ENCODE peak calls at places on chromosomes 12 and 14, in ten cellular contexts. One of them, this sample, is unnamed.

GRCh38 chr12:131775904-131776889 is 52.0 kb upstream of the MMP17 start:
- DNase-seq in ovary: no peak
- DNase-seq in stomach: no peak
- DNase-seq in HepG2: no peak
- DNase-seq in A549: no peak
- DNase-seq in SK-N-SH: no peak
- DNase-seq in tibial nerve: no peak
- DNase-seq in transverse colon: no peak
- DNase-seq in sigmoid colon: no peak
- DNase-seq in upper lobe of left lung: no peak
- DNase-seq in this sample: no peak

GRCh38 chr12:80977356-80977755 is 39.6 kb upstream of the LIN7A start:
- DNase-seq in ovary: no peak
- DNase-seq in stomach: no peak
- DNase-seq in HepG2: no peak
- DNase-seq in A549: no peak
- DNase-seq in SK-N-SH: no peak
- DNase-seq in tibial nerve: no peak
- DNase-seq in transverse colon: no peak
- DNase-seq in sigmoid colon: no peak
- DNase-seq in upper lobe of left lung: no peak
- DNase-seq in this sample: no peak

GRCh38 chr14:55028066-55028465 is 1.0 kb downstream of the SOCS4 start:
- DNase-seq in ovary: no peak
- DNase-seq in stomach: no peak
- DNase-seq in HepG2: no peak
- DNase-seq in A549: no peak
- DNase-seq in SK-N-SH: peak; percentile 11
- DNase-seq in tibial nerve: no peak
- DNase-seq in transverse colon: no peak
- DNase-seq in sigmoid colon: no peak
- DNase-seq in upper lobe of left lung: no peak
- DNase-seq in this sample: no peak

GRCh38 chr12:48078901-48079300 is 27.0 kb downstream of the SENP1 start:
- DNase-seq in ovary: no peak
- DNase-seq in stomach: no peak
- DNase-seq in HepG2: no peak
- DNase-seq in A549: no peak
- DNase-seq in SK-N-SH: no peak
- DNase-seq in tibial nerve: no peak
- DNase-seq in transverse colon: no peak
- DNase-seq in sigmoid colon: no peak
- DNase-seq in upper lobe of left lung: no peak
- DNase-seq in this sample: no peak

GRCh38 chr12:109949089-109949488 is 47.1 kb downstream of the GIT2 start:
- DNase-seq in ovary: peak; percentile 22
- DNase-seq in stomach: no peak
- DNase-seq in HepG2: peak; percentile 99
- DNase-seq in A549: no peak
- DNase-seq in SK-N-SH: no peak
- DNase-seq in tibial nerve: no peak
- DNase-seq in transverse colon: no peak
- DNase-seq in sigmoid colon: no peak
- DNase-seq in upper lobe of left lung: no peak
- DNase-seq in this sample: no peak

GRCh38 chr14:99284254-99285004 is 12.4 kb upstream of the BCL11B start:
- DNase-seq in ovary: no peak
- DNase-seq in stomach: no peak
- DNase-seq in HepG2: no peak
- DNase-seq in A549: no peak
- DNase-seq in SK-N-SH: no peak
- DNase-seq in tibial nerve: no peak
- DNase-seq in transverse colon: no peak
- DNase-seq in sigmoid colon: no peak
- DNase-seq in upper lobe of left lung: peak; percentile 50
- DNase-seq in this sample: no peak

GRCh38 chr12:95762123-95762785 is 28.3 kb downstream of the NTN4 start:
- DNase-seq in ovary: no peak
- DNase-seq in stomach: peak; percentile 47
- DNase-seq in HepG2: peak; percentile 95
- DNase-seq in A549: no peak
- DNase-seq in SK-N-SH: no peak
- DNase-seq in tibial nerve: no peak
- DNase-seq in transverse colon: no peak
- DNase-seq in sigmoid colon: no peak
- DNase-seq in upper lobe of left lung: no peak
- DNase-seq in this sample: no peak

GRCh38 chr14:63468273-63468672 is 74.9 kb downstream of the PPP2R5E start:
- DNase-seq in ovary: no peak
- DNase-seq in stomach: no peak
- DNase-seq in HepG2: no peak
- DNase-seq in A549: no peak
- DNase-seq in SK-N-SH: no peak
- DNase-seq in tibial nerve: no peak
- DNase-seq in transverse colon: no peak
- DNase-seq in sigmoid colon: no peak
- DNase-seq in upper lobe of left lung: no peak
- DNase-seq in this sample: no peak

GRCh38 chr12:77402726-77403125 is 337.4 kb upstream of the E2F7 start:
- DNase-seq in ovary: no peak
- DNase-seq in stomach: no peak
- DNase-seq in HepG2: no peak
- DNase-seq in A549: no peak
- DNase-seq in SK-N-SH: no peak
- DNase-seq in tibial nerve: no peak
- DNase-seq in transverse colon: no peak
- DNase-seq in sigmoid colon: no peak
- DNase-seq in upper lobe of left lung: no peak
- DNase-seq in this sample: no peak

GRCh38 chr12:121124402-121125109 is 8.1 kb upstream of the P2RX7 start:
- DNase-seq in ovary: no peak
- DNase-seq in stomach: no peak
- DNase-seq in HepG2: peak; percentile 90
- DNase-seq in A549: peak; percentile 93
- DNase-seq in SK-N-SH: no peak
- DNase-seq in tibial nerve: no peak
- DNase-seq in transverse colon: no peak
- DNase-seq in sigmoid colon: no peak
- DNase-seq in upper lobe of left lung: no peak
- DNase-seq in this sample: no peak

GRCh38 chr12:111024205-111024794 is 103.9 kb upstream of the MYL2 start:
- DNase-seq in ovary: no peak
- DNase-seq in stomach: peak; percentile 64
- DNase-seq in HepG2: peak; percentile 44
- DNase-seq in A549: peak; percentile 85
- DNase-seq in SK-N-SH: peak; percentile 83
- DNase-seq in tibial nerve: peak; percentile 13
- DNase-seq in transverse colon: peak; percentile 48
- DNase-seq in sigmoid colon: peak; percentile 71
- DNase-seq in upper lobe of left lung: no peak
- DNase-seq in this sample: no peak

GRCh38 chr12:109937371-109937770 is 37.3 kb downstream of the TCHP start:
- DNase-seq in ovary: no peak
- DNase-seq in stomach: no peak
- DNase-seq in HepG2: no peak
- DNase-seq in A549: no peak
- DNase-seq in SK-N-SH: no peak
- DNase-seq in tibial nerve: no peak
- DNase-seq in transverse colon: no peak
- DNase-seq in sigmoid colon: no peak
- DNase-seq in upper lobe of left lung: no peak
- DNase-seq in this sample: no peak

GRCh38 chr12:6872073-6873048 is 742 bp downstream of the SPSB2 start:
- DNase-seq in ovary: peak; percentile 81
- DNase-seq in stomach: peak; percentile 88
- DNase-seq in HepG2: peak; percentile 72
- DNase-seq in A549: peak; percentile 78
- DNase-seq in SK-N-SH: peak; percentile 91
- DNase-seq in tibial nerve: peak; percentile 84
- DNase-seq in transverse colon: peak; percentile 91
- DNase-seq in sigmoid colon: peak; percentile 91
- DNase-seq in upper lobe of left lung: peak; percentile 97
- DNase-seq in this sample: no peak

DNA sequence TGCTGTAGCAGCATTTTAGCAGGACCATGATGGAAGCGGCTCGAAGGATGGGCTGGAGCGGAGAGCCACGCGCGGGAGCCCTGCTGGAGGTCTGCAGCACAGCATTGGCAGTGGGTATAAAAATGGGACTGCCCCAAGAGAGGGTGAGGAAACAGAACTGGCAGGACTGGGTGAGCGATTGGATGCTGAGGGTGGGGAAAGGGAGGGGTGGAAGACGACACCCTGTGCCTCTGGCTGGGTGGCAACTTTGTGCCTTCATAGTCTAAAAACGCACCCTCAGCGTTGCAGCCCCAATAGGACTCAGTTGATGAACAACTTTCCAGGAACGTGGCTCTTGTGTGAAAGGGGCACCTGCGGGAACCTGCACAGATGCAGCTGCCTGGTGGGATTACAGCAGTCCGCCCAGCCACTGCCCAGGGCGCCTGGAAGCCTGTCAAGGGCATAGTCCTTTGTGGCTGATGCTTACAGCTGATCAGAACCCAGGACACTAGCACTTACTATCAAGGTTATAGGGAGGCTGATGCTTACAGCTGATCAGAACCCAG is 73.0 kb downstream of the NINJ2 start:
- DNase-seq in ovary: no peak
- DNase-seq in stomach: no peak
- DNase-seq in HepG2: no peak
- DNase-seq in A549: no peak
- DNase-seq in SK-N-SH: no peak
- DNase-seq in tibial nerve: no peak
- DNase-seq in transverse colon: no peak
- DNase-seq in sigmoid colon: peak; percentile 30
- DNase-seq in upper lobe of left lung: no peak
- DNase-seq in this sample: no peak
- H3K27ac ChIP-seq in ovary: no peak overlapping the region
- H3K27ac ChIP-seq in stomach: no peak overlapping the region
- H3K27ac ChIP-seq in HepG2: no peak overlapping the region
- H3K27ac ChIP-seq in A549: no peak overlapping the region
- H3K27ac ChIP-seq in SK-N-SH: no peak overlapping the region
- H3K27ac ChIP-seq in tibial nerve: no peak overlapping the region
- H3K27ac ChIP-seq in transverse colon: no peak overlapping the region
- H3K27ac ChIP-seq in sigmoid colon: no peak overlapping the region
- H3K27ac ChIP-seq in upper lobe of left lung: no peak overlapping the region
- H3K27ac ChIP-seq in this sample: no peak overlapping the region

GRCh38 chr14:95523051-95523817 is 6.8 kb upstream of the SYNE3 start:
- DNase-seq in ovary: no peak
- DNase-seq in stomach: no peak
- DNase-seq in HepG2: peak; percentile 95
- DNase-seq in A549: no peak
- DNase-seq in SK-N-SH: no peak
- DNase-seq in tibial nerve: no peak
- DNase-seq in transverse colon: no peak
- DNase-seq in sigmoid colon: no peak
- DNase-seq in upper lobe of left lung: no peak
- DNase-seq in this sample: no peak

GRCh38 chr14:95522116-95522515 is 5.7 kb upstream of the SYNE3 start:
- DNase-seq in ovary: no peak
- DNase-seq in stomach: no peak
- DNase-seq in HepG2: no peak
- DNase-seq in A549: no peak
- DNase-seq in SK-N-SH: no peak
- DNase-seq in tibial nerve: no peak
- DNase-seq in transverse colon: no peak
- DNase-seq in sigmoid colon: no peak
- DNase-seq in upper lobe of left lung: no peak
- DNase-seq in this sample: no peak

GRCh38 chr14:95524706-95525512 is 8.5 kb upstream of the SYNE3 start:
- DNase-seq in ovary: no peak
- DNase-seq in stomach: no peak
- DNase-seq in HepG2: peak; percentile 95
- DNase-seq in A549: no peak
- DNase-seq in SK-N-SH: no peak
- DNase-seq in tibial nerve: no peak
- DNase-seq in transverse colon: no peak
- DNase-seq in sigmoid colon: no peak
- DNase-seq in upper lobe of left lung: no peak
- DNase-seq in this sample: no peak

GRCh38 chr14:95522556-95522955 is 6.1 kb upstream of the SYNE3 start:
- DNase-seq in ovary: no peak
- DNase-seq in stomach: no peak
- DNase-seq in HepG2: no peak
- DNase-seq in A549: no peak
- DNase-seq in SK-N-SH: no peak
- DNase-seq in tibial nerve: no peak
- DNase-seq in transverse colon: no peak
- DNase-seq in sigmoid colon: no peak
- DNase-seq in upper lobe of left lung: no peak
- DNase-seq in this sample: no peak

GRCh38 chr14:95523818-95524448 is 7.5 kb upstream of the SYNE3 start:
- DNase-seq in ovary: no peak
- DNase-seq in stomach: peak; percentile 56
- DNase-seq in HepG2: peak; percentile 79
- DNase-seq in A549: no peak
- DNase-seq in SK-N-SH: no peak
- DNase-seq in tibial nerve: no peak
- DNase-seq in transverse colon: peak; percentile 79
- DNase-seq in sigmoid colon: no peak
- DNase-seq in upper lobe of left lung: no peak
- DNase-seq in this sample: no peak
- H3K4me1 ChIP-seq in ovary: peaks cover 23% of the 10 kb centered on the region
- H3K4me1 ChIP-seq in stomach: peaks cover 44% of the 10 kb centered on the region
- H3K4me1 ChIP-seq in HepG2: peaks cover 94% of the 10 kb centered on the region
- H3K4me1 ChIP-seq in A549: peaks cover 35% of the 10 kb centered on the region
- H3K4me1 ChIP-seq in SK-N-SH: peaks cover 40% of the 10 kb centered on the region
- H3K4me1 ChIP-seq in tibial nerve: peaks cover 52% of the 10 kb centered on the region
- H3K4me1 ChIP-seq in transverse colon: peaks cover 13% of the 10 kb centered on the region
- H3K4me1 ChIP-seq in sigmoid colon: peaks cover 28% of the 10 kb centered on the region
- H3K4me1 ChIP-seq in upper lobe of left lung: peaks cover 66% of the 10 kb centered on the region
- H3K4me1 ChIP-seq in this sample: peaks cover 47% of the 10 kb centered on the region

DNA sequence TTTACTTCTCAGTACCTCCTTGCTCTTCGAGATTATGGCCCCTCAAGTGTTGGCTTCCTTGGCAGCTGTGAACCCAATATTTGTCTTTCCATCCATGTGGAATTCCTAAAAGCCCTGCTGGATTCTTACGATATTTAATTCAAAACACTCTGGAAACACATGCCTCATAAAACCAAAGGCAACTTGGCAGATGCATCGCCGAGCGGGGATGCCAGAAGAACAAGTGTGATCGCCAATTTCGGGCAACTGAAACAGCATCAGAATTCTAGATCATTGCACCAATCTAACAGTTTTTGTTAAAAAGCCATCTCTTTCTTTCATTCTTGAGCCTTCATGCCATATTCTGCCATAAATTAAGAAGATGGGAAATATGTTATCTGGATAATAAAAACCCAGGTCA is 934.4 kb downstream of the AACS start:
- DNase-seq in ovary: no peak
- DNase-seq in stomach: no peak
- DNase-seq in HepG2: no peak
- DNase-seq in A549: no peak
- DNase-seq in SK-N-SH: no peak
- DNase-seq in tibial nerve: no peak
- DNase-seq in transverse colon: no peak
- DNase-seq in sigmoid colon: no peak
- DNase-seq in upper lobe of left lung: no peak
- DNase-seq in this sample: no peak
- TF ChIP-seq EP300 in ovary: no peak
- TF ChIP-seq EP300 in stomach: no peak
- TF ChIP-seq EP300 in HepG2: no peak
- TF ChIP-seq EP300 in A549: no peak
- TF ChIP-seq EP300 in SK-N-SH: no peak
- TF ChIP-seq EP300 in tibial nerve: no peak
- TF ChIP-seq EP300 in transverse colon: no peak
- TF ChIP-seq EP300 in sigmoid colon: no peak
- TF ChIP-seq EP300 in upper lobe of left lung: no peak
- TF ChIP-seq EP300 in this sample: no peak

GRCh38 chr12:50665609-50666008 is 98.3 kb upstream of the ATF1 start:
- DNase-seq in ovary: no peak
- DNase-seq in stomach: no peak
- DNase-seq in HepG2: no peak
- DNase-seq in A549: no peak
- DNase-seq in SK-N-SH: no peak
- DNase-seq in tibial nerve: no peak
- DNase-seq in transverse colon: no peak
- DNase-seq in sigmoid colon: no peak
- DNase-seq in upper lobe of left lung: no peak
- DNase-seq in this sample: no peak
- H3K27ac ChIP-seq in ovary: no peak overlapping the region
- H3K27ac ChIP-seq in stomach: no peak overlapping the region
- H3K27ac ChIP-seq in HepG2: no peak overlapping the region
- H3K27ac ChIP-seq in A549: no peak overlapping the region
- H3K27ac ChIP-seq in SK-N-SH: no peak overlapping the region
- H3K27ac ChIP-seq in tibial nerve: peak overlapping the region; percentile 83
- H3K27ac ChIP-seq in transverse colon: no peak overlapping the region
- H3K27ac ChIP-seq in sigmoid colon: no peak overlapping the region
- H3K27ac ChIP-seq in upper lobe of left lung: no peak overlapping the region
- H3K27ac ChIP-seq in this sample: no peak overlapping the region

This sample was measured in esophagus muscularis mucosa.